ENCODE peak calls at places on chromosomes 7 and 10, in six cellular contexts. One of them, this sample, is unnamed.

GRCh38 chr10:31154996-31155395 is 123.3 kb upstream of the ZNF438 start:
- DNase-seq in HFF-Myc: no peak
- DNase-seq in foreskin keratinocyte: no peak
- DNase-seq in glutamatergic neuron: no peak
- DNase-seq in fibroblast of pulmonary artery: no peak
- DNase-seq in uterus: no peak
- DNase-seq in this sample: no peak

GRCh38 chr10:69715156-69715898 is 85.3 kb downstream of the FAM241B start:
- DNase-seq in glutamatergic neuron: no peak
- DNase-seq in foreskin keratinocyte: no peak
- DNase-seq in HFF-Myc: no peak
- DNase-seq in uterus: no peak
- DNase-seq in fibroblast of pulmonary artery: peak; percentile 41
- DNase-seq in this sample: no peak

GRCh38 chr7:127417346-127417745 is 24.8 kb upstream of the ZNF800 start:
- DNase-seq in fibroblast of pulmonary artery: no peak
- DNase-seq in uterus: no peak
- DNase-seq in glutamatergic neuron: no peak
- DNase-seq in HFF-Myc: no peak
- DNase-seq in foreskin keratinocyte: no peak
- DNase-seq in this sample: no peak

GRCh38 chr7:132187869-132188789 is 388.1 kb downstream of the PLXNA4 start:
- DNase-seq in glutamatergic neuron: peak; percentile 9
- DNase-seq in foreskin keratinocyte: no peak
- DNase-seq in uterus: no peak
- DNase-seq in HFF-Myc: no peak
- DNase-seq in fibroblast of pulmonary artery: no peak
- DNase-seq in this sample: no peak

GRCh38 chr7:22821702-22822485 is 755 bp downstream of the TOMM7 start:
- DNase-seq in foreskin keratinocyte: peak; percentile 15
- DNase-seq in glutamatergic neuron: no peak
- DNase-seq in HFF-Myc: no peak
- DNase-seq in fibroblast of pulmonary artery: peak; percentile 34
- DNase-seq in uterus: no peak
- DNase-seq in this sample: no peak

GRCh38 chr10:79004311-79004710 is 64.5 kb upstream of the ZMIZ1 start:
- DNase-seq in HFF-Myc: no peak
- DNase-seq in glutamatergic neuron: no peak
- DNase-seq in uterus: no peak
- DNase-seq in foreskin keratinocyte: no peak
- DNase-seq in fibroblast of pulmonary artery: no peak
- DNase-seq in this sample: peak; percentile 16

GRCh38 chr10:100751211-100751933 is 6.0 kb downstream of the PAX2 start:
- DNase-seq in foreskin keratinocyte: no peak
- DNase-seq in fibroblast of pulmonary artery: no peak
- DNase-seq in HFF-Myc: no peak
- DNase-seq in uterus: no peak
- DNase-seq in glutamatergic neuron: no peak
- DNase-seq in this sample: no peak

GRCh38 chr10:5449823-5450222 is 37.5 kb downstream of the NET1 start:
- DNase-seq in fibroblast of pulmonary artery: peak; percentile 90
- DNase-seq in foreskin keratinocyte: peak; percentile 79
- DNase-seq in glutamatergic neuron: no peak
- DNase-seq in uterus: no peak
- DNase-seq in HFF-Myc: no peak
- DNase-seq in this sample: no peak

GRCh38 chr7:18700147-18700546 is 204.6 kb downstream of the HDAC9 start:
- DNase-seq in foreskin keratinocyte: no peak
- DNase-seq in glutamatergic neuron: peak; percentile 48
- DNase-seq in uterus: no peak
- DNase-seq in fibroblast of pulmonary artery: no peak
- DNase-seq in HFF-Myc: no peak
- DNase-seq in this sample: no peak

GRCh38 chr10:123890761-123891146 is 853 bp downstream of the CPXM2 start:
- DNase-seq in glutamatergic neuron: no peak
- DNase-seq in uterus: no peak
- DNase-seq in foreskin keratinocyte: no peak
- DNase-seq in HFF-Myc: no peak
- DNase-seq in fibroblast of pulmonary artery: no peak
- DNase-seq in this sample: no peak

GRCh38 chr10:1187151-1187854 is 131.1 kb downstream of the WDR37 start:
- DNase-seq in uterus: peak; percentile 5
- DNase-seq in glutamatergic neuron: peak; percentile 9
- DNase-seq in HFF-Myc: no peak
- DNase-seq in fibroblast of pulmonary artery: no peak
- DNase-seq in foreskin keratinocyte: peak; percentile 22
- DNase-seq in this sample: no peak

GRCh38 chr10:96138102-96138501 is 8.0 kb downstream of the ZNF518A start:
- DNase-seq in uterus: no peak
- DNase-seq in HFF-Myc: no peak
- DNase-seq in fibroblast of pulmonary artery: no peak
- DNase-seq in foreskin keratinocyte: no peak
- DNase-seq in glutamatergic neuron: no peak
- DNase-seq in this sample: no peak

GRCh38 chr7:79923953-79924352 is 210.7 kb upstream of the GNAI1 start:
- DNase-seq in uterus: no peak
- DNase-seq in fibroblast of pulmonary artery: peak; percentile 6
- DNase-seq in foreskin keratinocyte: peak; percentile 49
- DNase-seq in glutamatergic neuron: no peak
- DNase-seq in HFF-Myc: no peak
- DNase-seq in this sample: no peak

GRCh38 chr7:33716581-33717477 is 188.5 kb upstream of the BMPER start:
- DNase-seq in glutamatergic neuron: no peak
- DNase-seq in HFF-Myc: peak; percentile 36
- DNase-seq in foreskin keratinocyte: peak; percentile 53
- DNase-seq in uterus: no peak
- DNase-seq in fibroblast of pulmonary artery: peak; percentile 86
- DNase-seq in this sample: no peak

DNA sequence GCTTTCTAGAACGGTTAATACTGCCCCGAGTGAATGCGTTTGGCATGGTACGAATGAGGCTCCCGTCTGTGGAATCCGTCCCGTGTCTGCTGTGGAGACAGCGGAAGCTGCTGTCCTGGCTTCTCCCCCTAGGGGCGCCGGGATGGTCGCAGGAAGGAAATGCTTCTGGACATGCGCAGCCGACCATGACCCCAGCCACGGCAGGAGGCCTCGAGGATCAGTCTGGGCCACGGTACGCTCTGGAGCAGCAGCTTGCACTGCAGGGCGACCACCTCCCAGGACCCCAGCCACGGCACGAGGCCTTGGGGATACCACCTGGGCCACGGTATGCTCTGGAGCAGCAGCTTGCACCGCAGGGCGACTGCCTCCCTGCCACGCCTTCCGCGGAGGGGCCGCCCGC is 107.9 kb downstream of the CYTH3 start:
- DNase-seq in foreskin keratinocyte: no peak
- DNase-seq in HFF-Myc: no peak
- DNase-seq in fibroblast of pulmonary artery: no peak
- DNase-seq in uterus: no peak
- DNase-seq in glutamatergic neuron: peak; percentile 77
- DNase-seq in this sample: peak; percentile 52
- TF ChIP-seq CTCF in foreskin keratinocyte: peak; percentile 11
- TF ChIP-seq CTCF in HFF-Myc: peak; percentile 16
- TF ChIP-seq CTCF in fibroblast of pulmonary artery: peak; percentile 11
- TF ChIP-seq CTCF in uterus: no peak
- TF ChIP-seq CTCF in glutamatergic neuron: peak; percentile 63
- TF ChIP-seq CTCF in this sample: peak; percentile 39

DNA sequence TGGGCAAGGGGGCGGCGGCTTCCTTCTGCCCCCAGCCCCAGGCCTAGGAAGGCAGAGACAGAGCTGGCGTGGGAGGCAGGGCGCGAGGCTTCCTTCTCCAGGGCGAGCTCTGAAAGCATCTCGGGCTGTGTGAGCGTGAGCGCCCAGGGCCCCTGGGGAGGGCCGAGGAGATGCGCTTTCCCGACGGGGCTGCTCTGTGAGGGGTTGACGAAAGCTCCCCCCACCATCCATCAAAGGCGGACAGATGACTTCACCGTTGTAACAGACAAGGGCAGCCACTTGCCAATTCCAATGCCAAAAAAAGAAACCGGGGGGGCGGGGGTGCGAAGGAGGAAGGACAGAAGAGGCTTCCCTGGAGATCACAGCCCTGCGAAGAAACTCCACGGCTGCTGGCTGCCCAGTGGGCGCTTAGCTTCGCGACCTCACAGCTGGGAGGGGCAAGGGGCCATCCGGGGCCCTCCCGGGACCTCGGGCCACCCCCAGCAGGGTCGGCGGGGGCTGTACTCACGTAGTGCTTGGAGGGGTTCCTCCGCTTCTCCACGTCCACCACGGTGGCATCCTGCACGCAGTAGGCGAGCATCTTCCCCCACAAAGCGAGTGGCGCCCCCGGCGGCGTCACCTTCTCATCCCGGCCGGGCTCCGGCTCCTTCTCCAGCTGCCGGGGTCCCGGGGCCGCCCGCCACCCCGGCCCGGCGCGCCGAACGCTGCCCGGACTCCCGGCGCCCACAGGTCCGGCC is 521 bp downstream of the SH3PXD2A start:
- DNase-seq in foreskin keratinocyte: no peak
- DNase-seq in glutamatergic neuron: peak; percentile 67
- DNase-seq in HFF-Myc: no peak
- DNase-seq in uterus: peak; percentile 65
- DNase-seq in fibroblast of pulmonary artery: no peak
- DNase-seq in this sample: peak; percentile 64
- TF ChIP-seq CTCF in foreskin keratinocyte: peak; percentile 24
- TF ChIP-seq CTCF in glutamatergic neuron: no peak
- TF ChIP-seq CTCF in HFF-Myc: no peak
- TF ChIP-seq CTCF in uterus: no peak
- TF ChIP-seq CTCF in fibroblast of pulmonary artery: peak; percentile 19
- TF ChIP-seq CTCF in this sample: no peak

DNA sequence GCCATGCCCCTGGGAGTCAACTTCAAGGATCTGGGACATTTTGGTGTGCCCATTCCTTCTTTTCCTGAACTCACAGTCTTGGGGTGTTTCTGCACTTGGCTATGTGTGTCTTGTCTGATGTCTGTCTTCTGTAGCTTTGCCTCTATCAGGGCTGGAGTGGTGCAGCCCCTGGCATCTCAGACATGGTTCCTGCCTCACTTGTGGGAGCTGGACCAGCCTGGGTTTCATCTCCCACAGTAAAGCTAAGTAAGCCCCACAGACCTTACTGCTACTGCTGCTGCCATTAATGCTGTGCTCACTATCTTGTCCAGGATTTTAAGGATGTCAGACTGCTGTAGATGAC is 59.0 kb downstream of the ADCYAP1R1 start:
- DNase-seq in HFF-Myc: no peak
- DNase-seq in foreskin keratinocyte: no peak
- DNase-seq in glutamatergic neuron: no peak
- DNase-seq in fibroblast of pulmonary artery: no peak
- DNase-seq in uterus: no peak
- DNase-seq in this sample: no peak
- TF ChIP-seq CTCF in HFF-Myc: no peak
- TF ChIP-seq CTCF in foreskin keratinocyte: no peak
- TF ChIP-seq CTCF in glutamatergic neuron: no peak
- TF ChIP-seq CTCF in fibroblast of pulmonary artery: no peak
- TF ChIP-seq CTCF in uterus: no peak
- TF ChIP-seq CTCF in this sample: no peak

DNA sequence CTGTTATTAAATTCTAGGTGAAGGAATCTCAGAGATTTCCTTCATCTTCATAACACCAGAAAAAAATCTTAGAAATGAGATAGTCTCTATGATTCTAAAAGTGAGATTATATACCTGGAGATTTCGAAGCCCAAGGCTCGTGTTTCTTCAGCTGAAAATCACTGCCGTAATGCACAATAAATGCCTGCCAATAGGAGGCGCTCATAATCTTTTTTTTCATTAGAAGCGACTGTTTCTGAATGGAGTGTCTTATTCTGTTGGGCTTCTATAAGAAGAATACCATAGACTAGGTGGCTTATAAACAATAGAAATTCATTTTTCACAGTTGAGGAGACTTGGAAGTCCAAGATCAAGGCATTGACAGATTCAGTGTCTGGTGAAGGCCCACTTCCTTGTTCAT is 294.7 kb downstream of the PRKG1 start:
- DNase-seq in fibroblast of pulmonary artery: no peak
- DNase-seq in HFF-Myc: no peak
- DNase-seq in glutamatergic neuron: no peak
- DNase-seq in uterus: no peak
- DNase-seq in foreskin keratinocyte: no peak
- DNase-seq in this sample: no peak
- TF ChIP-seq CTCF in fibroblast of pulmonary artery: no peak
- TF ChIP-seq CTCF in HFF-Myc: peak; percentile 25
- TF ChIP-seq CTCF in glutamatergic neuron: peak; percentile 52
- TF ChIP-seq CTCF in uterus: no peak
- TF ChIP-seq CTCF in foreskin keratinocyte: peak; percentile 38
- TF ChIP-seq CTCF in this sample: no peak

DNA sequence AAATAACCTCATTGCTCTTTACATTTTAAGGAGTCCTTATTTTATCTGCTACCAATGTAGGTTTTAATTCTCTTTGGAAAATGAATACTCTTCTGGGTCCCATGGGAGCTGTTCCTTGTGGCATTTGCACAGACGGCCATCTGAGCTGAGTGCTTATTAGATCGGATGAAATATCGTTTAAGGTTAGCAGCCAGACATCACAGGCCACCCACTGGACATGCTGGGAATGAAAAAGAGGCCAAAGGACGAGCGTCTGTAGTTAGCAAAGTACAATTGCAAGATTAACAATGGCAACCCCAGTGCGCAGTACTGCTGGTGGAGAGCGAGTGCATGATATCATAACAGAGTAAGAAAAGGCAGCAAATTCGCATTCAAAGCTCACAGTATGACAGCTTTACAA is 28.4 kb upstream of the CREB5 start:
- DNase-seq in foreskin keratinocyte: no peak
- DNase-seq in uterus: no peak
- DNase-seq in fibroblast of pulmonary artery: no peak
- DNase-seq in HFF-Myc: no peak
- DNase-seq in glutamatergic neuron: peak; percentile 29
- DNase-seq in this sample: no peak
- TF ChIP-seq CTCF in foreskin keratinocyte: no peak
- TF ChIP-seq CTCF in uterus: no peak
- TF ChIP-seq CTCF in fibroblast of pulmonary artery: no peak
- TF ChIP-seq CTCF in HFF-Myc: no peak
- TF ChIP-seq CTCF in glutamatergic neuron: peak; percentile 29
- TF ChIP-seq CTCF in this sample: no peak

DNA sequence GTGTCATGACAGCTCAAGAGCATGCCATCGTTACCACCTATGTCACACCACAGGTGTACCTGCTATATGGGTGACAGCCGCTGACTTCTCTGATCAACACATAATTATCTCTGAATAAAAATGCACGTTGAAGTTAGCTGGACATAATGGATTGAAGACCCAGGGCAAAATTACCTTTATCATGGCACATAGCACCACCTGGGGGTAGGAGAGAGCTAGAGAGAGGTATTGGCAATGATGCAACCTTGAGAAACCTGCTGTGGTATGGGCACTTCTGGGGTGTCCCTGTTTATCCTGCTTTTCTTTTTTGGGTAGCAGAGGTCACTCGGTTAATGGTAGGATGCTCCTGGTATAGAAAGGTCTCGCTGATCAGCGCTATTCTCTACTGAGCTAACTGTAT is 323.3 kb downstream of the TFEC start:
- DNase-seq in foreskin keratinocyte: peak; percentile 28
- DNase-seq in fibroblast of pulmonary artery: peak; percentile 13
- DNase-seq in HFF-Myc: peak; percentile 11
- DNase-seq in glutamatergic neuron: no peak
- DNase-seq in uterus: no peak
- DNase-seq in this sample: no peak
- TF ChIP-seq CTCF in foreskin keratinocyte: peak; percentile 50
- TF ChIP-seq CTCF in fibroblast of pulmonary artery: peak; percentile 27
- TF ChIP-seq CTCF in HFF-Myc: peak; percentile 45
- TF ChIP-seq CTCF in glutamatergic neuron: no peak
- TF ChIP-seq CTCF in uterus: no peak
- TF ChIP-seq CTCF in this sample: peak; percentile 12